ENCODE peak calls at places on chromosomes 2 and 18, in four cellular contexts. F, J, H and S are unnamed samples.

GRCh38 chr18:58755304-58756010 is 84.2 kb downstream of the MALT1 start:
- DNase-seq in F (no peak), J (no peak), H (peak; percentile 64), S (no peak)

GRCh38 chr2:28389399-28390240 is 3.0 kb upstream of the FOSL2 start:
- DNase-seq in F (peak; percentile 77), J (no peak), H (no peak), S (no peak)

GRCh38 chr2:133653116-133653515 is 84.9 kb upstream of the NCKAP5 start:
- DNase-seq in F (no peak), J (no peak), H (no peak), S (no peak)

GRCh38 chr2:8656160-8656641 is 25.7 kb upstream of the ID2 start:
- DNase-seq in F (no peak), J (no peak), H (no peak), S (no peak)

GRCh38 chr2:208406474-208407451 is at the start of gene PTH2R:
- DNase-seq in F (peak; percentile 66), J (no peak), H (no peak), S (peak; percentile 40)

GRCh38 chr2:34570266-34570872 is 971.3 kb upstream of the FAM98A start:
- DNase-seq in F (peak; percentile 57), J (no peak), H (no peak), S (peak; percentile 61)

GRCh38 chr2:186687774-186688173 is 6.1 kb upstream of the FAM171B start:
- DNase-seq in F (no peak), J (no peak), H (no peak), S (no peak)

GRCh38 chr18:22604390-22604985 is 186.8 kb upstream of the CTAGE1 start:
- DNase-seq in F (no peak), J (no peak), H (peak; percentile 80), S (no peak)

GRCh38 chr2:217270801-217271121 is 410.9 kb upstream of the TNP1 start:
- DNase-seq in F (no peak), J (no peak), H (no peak), S (no peak)

DNA sequence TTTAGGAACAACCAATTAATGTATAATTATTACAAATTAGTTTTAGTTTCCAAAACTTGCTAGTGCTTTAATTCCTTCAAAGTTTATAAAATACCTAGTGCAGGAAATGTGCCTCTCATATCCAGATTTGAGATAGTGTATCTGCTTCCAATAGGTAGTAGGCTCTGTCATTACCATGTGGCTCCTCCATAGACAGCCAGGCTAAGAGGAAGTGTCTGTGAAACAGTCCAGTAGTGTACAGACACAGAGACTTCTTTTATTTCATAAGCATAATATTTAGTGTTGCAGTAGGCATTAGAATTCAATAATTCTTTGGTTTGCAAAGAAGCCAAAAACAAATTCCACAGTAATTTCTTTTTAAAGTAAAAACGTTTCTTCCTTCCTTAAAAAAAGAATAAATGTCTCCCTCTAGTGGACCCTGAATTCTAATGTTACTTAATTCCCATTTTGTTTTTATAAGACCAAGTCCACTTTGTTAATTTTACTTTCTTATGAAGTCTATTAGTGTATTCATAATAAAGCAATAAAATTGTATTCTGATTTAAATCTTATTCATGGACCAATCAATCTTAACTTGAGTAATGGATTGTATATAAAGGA is 101.2 kb downstream of the NEB start:
- DNase-seq in F (no peak), J (no peak), H (no peak), S (no peak)
- TF ChIP-seq CTCF in F (peak; percentile 36), J (peak; percentile 48), H (no peak), S (no peak)

GRCh38 chr2:231541605-231542509 is 11.6 kb upstream of the NMUR1 start:
- DNase-seq in F (no peak), J (no peak), H (no peak), S (no peak)
- TF ChIP-seq CTCF in F (peak; percentile 30), J (peak; percentile 10), H (no peak), S (no peak)

GRCh38 chr2:120253021-120253882 is 600 bp downstream of the RALB start:
- DNase-seq in F (peak; percentile 76), J (peak; percentile 86), H (peak; percentile 87), S (peak; percentile 76)
- TF ChIP-seq CTCF in F (peak; percentile 46), J (peak; percentile 42), H (no peak), S (no peak)

GRCh38 chr2:195531754-195532153 is 125.3 kb upstream of the SLC39A10 start:
- DNase-seq in F (no peak), J (no peak), H (no peak), S (no peak)

GRCh38 chr2:195532255-195532627 is 124.8 kb upstream of the SLC39A10 start:
- DNase-seq in F (no peak), J (no peak), H (no peak), S (no peak)

GRCh38 chr2:195535911-195536522 is 121.0 kb upstream of the SLC39A10 start:
- DNase-seq in F (no peak), J (peak; percentile 78), H (no peak), S (peak; percentile 37)

GRCh38 chr2:195532628-195533271 is 124.3 kb upstream of the SLC39A10 start:
- DNase-seq in F (peak; percentile 46), J (no peak), H (no peak), S (no peak)

DNA sequence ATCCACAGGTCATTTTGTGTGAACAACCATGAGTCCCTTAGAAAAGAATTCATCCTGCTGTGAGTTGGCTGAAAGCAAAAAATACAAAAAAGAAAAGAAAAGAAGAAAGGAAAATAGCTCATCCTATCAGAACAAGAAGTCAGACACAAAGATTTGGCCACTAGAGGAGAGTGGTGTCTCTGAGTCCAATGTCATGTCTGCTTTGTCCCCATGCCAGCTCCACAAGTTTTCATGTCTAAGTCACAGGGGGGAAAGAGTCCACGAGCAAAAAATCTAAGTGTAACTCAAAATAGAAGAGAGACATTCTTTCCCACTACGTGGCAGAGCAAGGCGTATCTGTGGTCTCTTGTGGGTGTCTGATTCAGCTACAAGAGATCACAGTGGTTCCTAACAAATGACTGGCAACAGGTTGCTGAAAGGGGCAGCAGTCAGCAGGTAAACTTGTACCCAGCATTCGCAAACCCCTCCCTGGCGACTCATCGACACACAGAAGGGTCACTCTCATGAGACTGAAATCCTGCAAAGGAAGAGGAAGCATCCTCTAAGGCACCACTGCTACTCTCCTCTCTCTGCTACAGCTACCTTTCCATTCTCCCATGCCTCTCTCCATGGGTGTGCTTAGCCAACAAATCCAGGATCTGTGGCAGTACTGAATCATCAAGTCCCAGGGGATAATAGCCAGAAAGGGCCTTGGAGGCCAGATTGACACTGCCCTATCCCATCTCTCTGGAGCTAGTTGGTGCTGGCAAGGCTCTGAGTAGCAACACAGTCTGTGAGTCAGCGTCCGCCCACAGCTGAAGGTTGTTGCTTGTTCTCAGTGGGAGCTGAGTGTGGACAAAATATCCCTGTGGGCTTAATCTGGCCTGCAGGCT is 123.0 kb upstream of the SLC39A10 start:
- DNase-seq in F (peak; percentile 29), J (peak; percentile 65), H (peak; percentile 90), S (peak; percentile 60)
- TF ChIP-seq CTCF in F (no peak), J (no peak), H (no peak), S (no peak)

GRCh38 chr2:69723791-69724190 is 18.1 kb upstream of the ANXA4 start:
- DNase-seq in F (no peak), J (no peak), H (no peak), S (no peak)

GRCh38 chr2:69718338-69718965 is 23.5 kb upstream of the ANXA4 start:
- DNase-seq in F (no peak), J (no peak), H (no peak), S (no peak)

GRCh38 chr2:69717902-69718301 is 24.0 kb upstream of the ANXA4 start:
- DNase-seq in F (no peak), J (no peak), H (no peak), S (no peak)

GRCh38 chr2:69720922-69721491 is 20.9 kb upstream of the ANXA4 start:
- DNase-seq in F (no peak), J (no peak), H (no peak), S (no peak)

DNA sequence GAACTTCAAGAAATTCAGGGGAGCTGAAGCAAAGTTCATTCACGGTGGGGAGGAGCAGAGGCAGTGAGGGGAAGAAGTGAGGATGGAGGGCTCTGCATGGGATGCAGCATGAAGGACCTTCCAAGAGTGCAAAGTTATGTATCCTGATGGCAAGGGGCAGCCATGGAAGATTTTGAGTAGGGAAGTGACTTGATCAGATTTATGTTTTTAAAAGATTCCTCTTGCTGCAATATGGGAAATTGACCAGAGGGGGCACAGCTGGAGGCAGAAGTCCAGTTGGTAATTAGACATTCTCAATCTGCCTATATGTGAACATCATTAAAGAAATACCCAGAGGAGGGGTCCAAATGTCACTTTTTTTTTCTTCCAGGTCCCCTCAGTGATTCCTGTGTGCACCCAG is 21.5 kb upstream of the ANXA4 start:
- DNase-seq in F (no peak), J (no peak), H (no peak), S (no peak)
- TF ChIP-seq CTCF in F (peak; percentile 51), J (peak; percentile 54), H (no peak), S (no peak)

GRCh38 chr2:41912766-41913165 is 135.1 kb upstream of the PKDCC start:
- DNase-seq in F (no peak), J (no peak), H (peak; percentile 45), S (no peak)

GRCh38 chr2:41911033-41911432 is 136.8 kb upstream of the PKDCC start:
- DNase-seq in F (no peak), J (no peak), H (no peak), S (no peak)

GRCh38 chr2:41913311-41913710 is 134.5 kb upstream of the PKDCC start:
- DNase-seq in F (no peak), J (no peak), H (no peak), S (no peak)

GRCh38 chr2:41913921-41914609 is 133.8 kb upstream of the PKDCC start:
- DNase-seq in F (no peak), J (no peak), H (peak; percentile 50), S (no peak)

GRCh38 chr2:41912337-41912736 is 135.5 kb upstream of the PKDCC start:
- DNase-seq in F (no peak), J (no peak), H (peak; percentile 59), S (no peak)
- TF ChIP-seq CTCF in F (no peak), J (no peak), H (no peak), S (no peak)

GRCh38 chr18:48828713-48829442 is 121.9 kb downstream of the SMAD7 start:
- DNase-seq in F (peak; percentile 60), J (no peak), H (peak; percentile 71), S (no peak)
- TF ChIP-seq CTCF in F (no peak), J (no peak), H (no peak), S (no peak)